ENCODE peak calls at places on chromosomes 1 and 21, in six cellular contexts. B is activated T-cell treated with anti-CD3 and anti-CD28 coated beads, Interleukin-2, amount 50 U/mL, for 4 hours; Y is left lung; Q is right lobe of liver; P is psoas muscle; V is heart left ventricle. K is an unnamed sample.

GRCh38 chr1:5494518-5494917 is 497.7 kb downstream of the NPHP4 start:
- ATAC-seq in B (no peak), Y (no peak), Q (no peak), P (no peak), V (no peak), K (no peak)

GRCh38 chr1:39116868-39117728 is 87.4 kb upstream of the MACF1 start:
- ATAC-seq in B (no peak), Y (peak), Q (peak), P (no peak), V (no peak), K (peak)

GRCh38 chr1:40404670-40405462 is 31.3 kb downstream of the SMAP2 start:
- ATAC-seq in B (peak), Y (peak), Q (peak), P (no peak), V (no peak), K (peak)

GRCh38 chr1:1132042-1132927 is 16.4 kb upstream of the C1orf159 start:
- ATAC-seq in B (no peak), Y (peak), Q (no peak), P (no peak), V (no peak), K (no peak)

GRCh38 chr1:206737729-206738222 is 32.8 kb upstream of the IL19 start:
- ATAC-seq in B (peak), Y (no peak), Q (peak), P (no peak), V (peak), K (no peak)

GRCh38 chr1:90761781-90762589 is 44.9 kb upstream of the BARHL2 start:
- ATAC-seq in B (no peak), Y (no peak), Q (no peak), P (no peak), V (no peak), K (no peak)

GRCh38 chr1:247222840-247223239 is 33.0 kb upstream of the VN1R5 start:
- ATAC-seq in B (no peak), Y (no peak), Q (no peak), P (no peak), V (no peak), K (no peak)

GRCh38 chr21:21631961-21632360 is 633.8 kb downstream of the NCAM2 start:
- ATAC-seq in B (no peak), Y (no peak), Q (no peak), P (no peak), V (no peak), K (peak)

GRCh38 chr1:118247593-118247992 is 62.6 kb upstream of the SPAG17 start:
- ATAC-seq in B (no peak), Y (peak), Q (peak), P (peak), V (no peak), K (peak)

GRCh38 chr1:37458551-37458950 is 15.8 kb upstream of the ZC3H12A start:
- ATAC-seq in B (no peak), Y (no peak), Q (no peak), P (no peak), V (no peak), K (no peak)

GRCh38 chr1:117695796-117696505 is 90.1 kb downstream of the TENT5C start:
- ATAC-seq in B (no peak), Y (peak), Q (peak), P (peak), V (peak), K (peak)

GRCh38 chr21:38327984-38328383 is 71.2 kb downstream of the KCNJ15 start:
- ATAC-seq in B (peak), Y (no peak), Q (no peak), P (no peak), V (no peak), K (no peak)

K was measured in SK-N-SH treated with all-trans-retinoic acid at 6 μM for 48 hours.